ENCODE peak calls at places on chromosomes 4 and X, in ten cellular contexts. One of them, this sample, is unnamed. For H3K27me3, the result is how much of the 10 kb centered on the place peaks cover.

GRCh38 chr4:94690851-94691254 is 66.9 kb upstream of the BMPR1B start:
- DNase-seq in suprapubic skin: no peak
- DNase-seq in A673: no peak
- DNase-seq in sigmoid colon: no peak
- DNase-seq in tibial artery: no peak
- DNase-seq in uterus: no peak
- DNase-seq in endodermal cell: no peak
- DNase-seq in RWPE2: no peak
- DNase-seq in heart right ventricle: no peak
- DNase-seq in kidney epithelial cell: peak
- DNase-seq in this sample: peak

GRCh38 chrX:132676561-132677186 is 187.8 kb upstream of the MBNL3 start:
- DNase-seq in suprapubic skin: no peak
- DNase-seq in A673: peak
- DNase-seq in sigmoid colon: no peak
- DNase-seq in tibial artery: no peak
- DNase-seq in uterus: no peak
- DNase-seq in endodermal cell: peak
- DNase-seq in RWPE2: no peak
- DNase-seq in heart right ventricle: no peak
- DNase-seq in kidney epithelial cell: no peak
- DNase-seq in this sample: peak

GRCh38 chr4:98722000-98722399 is 63.6 kb upstream of the TSPAN5 start:
- DNase-seq in suprapubic skin: no peak
- DNase-seq in A673: no peak
- DNase-seq in sigmoid colon: no peak
- DNase-seq in tibial artery: no peak
- DNase-seq in uterus: no peak
- DNase-seq in endodermal cell: no peak
- DNase-seq in RWPE2: no peak
- DNase-seq in heart right ventricle: no peak
- DNase-seq in kidney epithelial cell: no peak
- DNase-seq in this sample: peak

GRCh38 chr4:153634737-153635353 is 49.2 kb upstream of the TLR2 start:
- DNase-seq in suprapubic skin: no peak
- DNase-seq in A673: peak
- DNase-seq in sigmoid colon: no peak
- DNase-seq in tibial artery: no peak
- DNase-seq in uterus: no peak
- DNase-seq in endodermal cell: no peak
- DNase-seq in RWPE2: no peak
- DNase-seq in heart right ventricle: no peak
- DNase-seq in kidney epithelial cell: no peak
- DNase-seq in this sample: peak

GRCh38 chr4:54322817-54323417 is 93.8 kb downstream of the PDGFRA start:
- DNase-seq in suprapubic skin: no peak
- DNase-seq in A673: peak
- DNase-seq in sigmoid colon: no peak
- DNase-seq in tibial artery: peak
- DNase-seq in uterus: peak
- DNase-seq in endodermal cell: peak
- DNase-seq in RWPE2: no peak
- DNase-seq in heart right ventricle: peak
- DNase-seq in kidney epithelial cell: peak
- DNase-seq in this sample: peak

GRCh38 chr4:119898211-119898610 is 168.4 kb downstream of the MAD2L1 start:
- DNase-seq in suprapubic skin: no peak
- DNase-seq in A673: no peak
- DNase-seq in sigmoid colon: no peak
- DNase-seq in tibial artery: no peak
- DNase-seq in uterus: no peak
- DNase-seq in endodermal cell: no peak
- DNase-seq in RWPE2: no peak
- DNase-seq in heart right ventricle: no peak
- DNase-seq in kidney epithelial cell: no peak
- DNase-seq in this sample: no peak

GRCh38 chrX:145825896-145826295 is 8.3 kb downstream of the SLITRK2 start:
- DNase-seq in suprapubic skin: no peak
- DNase-seq in A673: peak
- DNase-seq in sigmoid colon: no peak
- DNase-seq in tibial artery: no peak
- DNase-seq in uterus: no peak
- DNase-seq in endodermal cell: peak
- DNase-seq in RWPE2: no peak
- DNase-seq in heart right ventricle: no peak
- DNase-seq in kidney epithelial cell: no peak
- DNase-seq in this sample: peak

GRCh38 chrX:103554687-103555417 is 30.5 kb upstream of the TCEAL4 start:
- DNase-seq in suprapubic skin: no peak
- DNase-seq in A673: no peak
- DNase-seq in sigmoid colon: peak
- DNase-seq in tibial artery: peak
- DNase-seq in uterus: no peak
- DNase-seq in endodermal cell: peak
- DNase-seq in RWPE2: no peak
- DNase-seq in heart right ventricle: peak
- DNase-seq in kidney epithelial cell: peak
- DNase-seq in this sample: peak

GRCh38 chrX:148192547-148192946 is 211.4 kb downstream of the FMR1NB start:
- DNase-seq in suprapubic skin: no peak
- DNase-seq in A673: no peak
- DNase-seq in sigmoid colon: no peak
- DNase-seq in tibial artery: no peak
- DNase-seq in uterus: no peak
- DNase-seq in endodermal cell: no peak
- DNase-seq in RWPE2: no peak
- DNase-seq in heart right ventricle: no peak
- DNase-seq in kidney epithelial cell: no peak
- DNase-seq in this sample: no peak

GRCh38 chrX:70480660-70481018 is 36.0 kb downstream of the DLG3 start:
- DNase-seq in suprapubic skin: no peak
- DNase-seq in A673: no peak
- DNase-seq in sigmoid colon: no peak
- DNase-seq in tibial artery: no peak
- DNase-seq in uterus: peak
- DNase-seq in endodermal cell: no peak
- DNase-seq in RWPE2: no peak
- DNase-seq in heart right ventricle: peak
- DNase-seq in kidney epithelial cell: no peak
- DNase-seq in this sample: no peak

GRCh38 chrX:12370444-12371089 is 232.3 kb downstream of the FRMPD4 start:
- DNase-seq in suprapubic skin: no peak
- DNase-seq in A673: no peak
- DNase-seq in sigmoid colon: no peak
- DNase-seq in tibial artery: no peak
- DNase-seq in uterus: peak
- DNase-seq in endodermal cell: no peak
- DNase-seq in RWPE2: no peak
- DNase-seq in heart right ventricle: peak
- DNase-seq in kidney epithelial cell: no peak
- DNase-seq in this sample: no peak

GRCh38 chr4:151532001-151532708 is 123.2 kb downstream of the FHIP1A start:
- DNase-seq in suprapubic skin: no peak
- DNase-seq in A673: no peak
- DNase-seq in sigmoid colon: no peak
- DNase-seq in tibial artery: no peak
- DNase-seq in uterus: no peak
- DNase-seq in endodermal cell: no peak
- DNase-seq in RWPE2: no peak
- DNase-seq in heart right ventricle: no peak
- DNase-seq in kidney epithelial cell: no peak
- DNase-seq in this sample: no peak

GRCh38 chr4:24753519-24753918 is 41.9 kb upstream of the SOD3 start:
- DNase-seq in suprapubic skin: no peak
- DNase-seq in A673: no peak
- DNase-seq in sigmoid colon: no peak
- DNase-seq in tibial artery: no peak
- DNase-seq in uterus: no peak
- DNase-seq in endodermal cell: no peak
- DNase-seq in RWPE2: peak
- DNase-seq in heart right ventricle: no peak
- DNase-seq in kidney epithelial cell: peak
- DNase-seq in this sample: peak

GRCh38 chrX:57918750-57919436 is 8.6 kb upstream of the ZXDA start:
- DNase-seq in suprapubic skin: no peak
- DNase-seq in A673: peak
- DNase-seq in sigmoid colon: no peak
- DNase-seq in tibial artery: no peak
- DNase-seq in uterus: peak
- DNase-seq in endodermal cell: peak
- DNase-seq in RWPE2: no peak
- DNase-seq in heart right ventricle: peak
- DNase-seq in kidney epithelial cell: no peak
- DNase-seq in this sample: peak

GRCh38 chr4:74716436-74716765 is 77.9 kb downstream of the BTC start:
- DNase-seq in suprapubic skin: no peak
- DNase-seq in A673: no peak
- DNase-seq in sigmoid colon: no peak
- DNase-seq in tibial artery: no peak
- DNase-seq in uterus: no peak
- DNase-seq in endodermal cell: no peak
- DNase-seq in RWPE2: no peak
- DNase-seq in heart right ventricle: no peak
- DNase-seq in kidney epithelial cell: peak
- DNase-seq in this sample: no peak

GRCh38 chrX:105822138-105823091 is at the start of gene NRK:
- DNase-seq in suprapubic skin: peak
- DNase-seq in A673: no peak
- DNase-seq in sigmoid colon: peak
- DNase-seq in tibial artery: peak
- DNase-seq in uterus: peak
- DNase-seq in endodermal cell: peak
- DNase-seq in RWPE2: peak
- DNase-seq in heart right ventricle: peak
- DNase-seq in kidney epithelial cell: no peak
- DNase-seq in this sample: no peak
- H3K4me3 ChIP-seq in suprapubic skin: peak
- H3K4me3 ChIP-seq in A673: no peak
- H3K4me3 ChIP-seq in sigmoid colon: peak
- H3K4me3 ChIP-seq in tibial artery: peak
- H3K4me3 ChIP-seq in uterus: peak
- H3K4me3 ChIP-seq in endodermal cell: peak
- H3K4me3 ChIP-seq in RWPE2: peak
- H3K4me3 ChIP-seq in heart right ventricle: peak
- H3K4me3 ChIP-seq in kidney epithelial cell: peak
- H3K4me3 ChIP-seq in this sample: no peak

DNA sequence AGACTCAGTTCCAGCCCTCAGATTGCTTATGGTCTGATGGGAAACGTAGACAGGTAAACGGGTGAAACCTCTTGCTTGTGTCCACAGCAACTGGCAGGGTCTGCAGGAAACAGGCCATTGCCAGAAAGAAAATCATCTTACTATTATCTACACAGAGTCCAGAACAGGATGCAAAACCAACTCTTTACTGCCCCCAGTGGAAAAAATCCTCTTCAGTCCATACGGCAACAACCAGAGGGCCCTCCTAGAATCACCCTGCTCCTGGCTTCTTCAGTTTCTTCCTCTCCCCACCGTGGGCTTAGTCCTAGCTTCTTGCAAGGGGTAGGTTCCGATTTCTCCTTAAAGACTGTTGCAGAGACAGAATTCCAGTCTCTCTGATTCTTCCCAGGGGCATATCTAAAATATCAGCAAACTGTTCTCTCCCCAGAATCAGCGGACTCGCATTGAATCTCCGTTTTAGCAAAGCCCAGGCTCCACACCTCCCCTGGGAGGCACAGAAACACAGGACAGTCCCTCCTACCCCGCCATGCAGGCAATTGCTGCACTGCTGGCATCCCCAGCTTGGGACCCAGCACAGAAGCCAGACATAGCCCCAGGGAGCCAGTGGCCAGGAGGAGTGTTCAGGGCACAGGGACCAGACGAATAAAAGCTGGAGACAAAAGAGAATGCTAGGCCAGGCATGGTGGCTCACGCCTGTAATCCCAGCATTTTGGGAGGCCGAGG is 41.0 kb upstream of the SH3RF1 start:
- DNase-seq in suprapubic skin: no peak
- DNase-seq in A673: peak
- DNase-seq in sigmoid colon: no peak
- DNase-seq in tibial artery: no peak
- DNase-seq in uterus: no peak
- DNase-seq in endodermal cell: peak
- DNase-seq in RWPE2: no peak
- DNase-seq in heart right ventricle: peak
- DNase-seq in kidney epithelial cell: peak
- DNase-seq in this sample: peak
- TF ChIP-seq CTCF in suprapubic skin: peak
- TF ChIP-seq CTCF in A673: peak
- TF ChIP-seq CTCF in sigmoid colon: peak
- TF ChIP-seq CTCF in tibial artery: peak
- TF ChIP-seq CTCF in uterus: peak
- TF ChIP-seq CTCF in endodermal cell: peak
- TF ChIP-seq CTCF in RWPE2: peak
- TF ChIP-seq CTCF in heart right ventricle: peak
- TF ChIP-seq CTCF in kidney epithelial cell: peak
- TF ChIP-seq CTCF in this sample: peak

DNA sequence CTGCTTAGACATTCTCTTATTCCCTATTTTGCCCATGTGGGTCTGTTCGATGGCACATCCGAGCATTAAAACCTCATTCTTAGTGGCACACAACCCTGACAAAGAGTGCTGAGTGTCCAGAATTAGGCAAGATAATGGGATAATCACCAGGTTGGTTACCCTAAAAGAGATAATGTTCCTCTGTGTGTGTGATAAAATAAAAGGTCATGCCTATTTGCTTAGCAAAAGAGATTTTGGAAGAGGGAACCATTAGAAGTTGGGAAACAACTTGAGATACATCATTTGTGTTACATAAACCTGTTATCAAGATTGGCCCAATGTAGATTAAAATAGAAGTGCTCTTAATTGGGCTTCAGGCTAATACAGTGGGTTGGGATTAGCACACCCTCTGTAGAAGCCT is 182.7 kb downstream of the NWD2 start:
- DNase-seq in suprapubic skin: no peak
- DNase-seq in A673: no peak
- DNase-seq in sigmoid colon: no peak
- DNase-seq in tibial artery: no peak
- DNase-seq in uterus: no peak
- DNase-seq in endodermal cell: no peak
- DNase-seq in RWPE2: no peak
- DNase-seq in heart right ventricle: no peak
- DNase-seq in kidney epithelial cell: no peak
- DNase-seq in this sample: no peak
- H3K27me3 ChIP-seq in suprapubic skin: under half
- H3K27me3 ChIP-seq in A673: under half
- H3K27me3 ChIP-seq in sigmoid colon: under half
- H3K27me3 ChIP-seq in tibial artery: under half
- H3K27me3 ChIP-seq in uterus: under half
- H3K27me3 ChIP-seq in endodermal cell: under half
- H3K27me3 ChIP-seq in RWPE2: under half
- H3K27me3 ChIP-seq in heart right ventricle: under half
- H3K27me3 ChIP-seq in kidney epithelial cell: under half
- H3K27me3 ChIP-seq in this sample: under half

DNA sequence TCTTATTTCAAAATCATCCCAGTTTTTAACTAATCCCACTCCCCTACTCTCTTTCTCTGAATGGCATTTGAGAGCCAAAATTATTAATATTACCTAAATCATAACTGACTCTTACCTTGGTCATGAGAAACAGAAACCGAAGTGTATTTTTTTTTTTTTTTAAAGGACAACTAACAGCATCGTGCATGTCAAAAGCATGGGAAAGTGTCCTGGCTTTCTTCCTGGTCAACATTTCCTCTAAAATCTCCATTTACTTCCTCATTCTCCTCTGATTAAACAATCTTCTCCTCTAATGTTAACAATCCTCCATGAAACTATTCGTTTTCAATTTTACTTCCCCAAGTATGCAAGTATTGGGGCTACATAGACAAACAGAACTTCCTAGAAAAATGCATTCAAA is 2.1 kb upstream of the STS start:
- DNase-seq in suprapubic skin: no peak
- DNase-seq in A673: no peak
- DNase-seq in sigmoid colon: no peak
- DNase-seq in tibial artery: no peak
- DNase-seq in uterus: no peak
- DNase-seq in endodermal cell: no peak
- DNase-seq in RWPE2: no peak
- DNase-seq in heart right ventricle: no peak
- DNase-seq in kidney epithelial cell: no peak
- DNase-seq in this sample: peak
- H3K4me3 ChIP-seq in suprapubic skin: no peak
- H3K4me3 ChIP-seq in A673: no peak
- H3K4me3 ChIP-seq in sigmoid colon: no peak
- H3K4me3 ChIP-seq in tibial artery: no peak
- H3K4me3 ChIP-seq in uterus: no peak
- H3K4me3 ChIP-seq in endodermal cell: no peak
- H3K4me3 ChIP-seq in RWPE2: no peak
- H3K4me3 ChIP-seq in heart right ventricle: no peak
- H3K4me3 ChIP-seq in kidney epithelial cell: no peak
- H3K4me3 ChIP-seq in this sample: no peak

This sample was measured in bronchial epithelial cell.